ENCODE peak calls at places on chromosomes 16 and 17, in four cellular contexts. I is PC-3, U is substantia nigra, Q is adrenal gland. D is an unnamed sample.

GRCh38 chr17:28807925-28808641 is 34.5 kb downstream of the FAM222B start:
- DNase-seq in Q (peak), U (peak), I (peak), D (no peak)

GRCh38 chr17:67435122-67435521 is 58.0 kb downstream of the PITPNC1 start:
- DNase-seq in U (no peak), Q (peak), I (no peak), D (no peak)

GRCh38 chr17:32484628-32485027 is 2.2 kb upstream of the CDK5R1 start:
- DNase-seq in Q (peak), I (no peak), U (no peak), D (no peak)

GRCh38 chr16:75382611-75383010 is 50.7 kb downstream of the CFDP1 start:
- DNase-seq in Q (no peak), I (no peak), U (no peak), D (no peak)

GRCh38 chr17:59001158-59001814 is 105.4 kb downstream of the TRIM37 start:
- DNase-seq in U (no peak), I (peak), Q (peak), D (no peak)

GRCh38 chr16:78918805-78919204 is 681.7 kb downstream of the MAF start:
- DNase-seq in U (no peak), I (no peak), Q (no peak), D (no peak)

GRCh38 chr17:59766486-59766885 is 59.0 kb downstream of the VMP1 start:
- DNase-seq in U (no peak), I (no peak), Q (no peak), D (no peak)

GRCh38 chr16:86118467-86119307 is 219.7 kb downstream of the IRF8 start:
- DNase-seq in U (no peak), Q (no peak), I (no peak), D (no peak)

GRCh38 chr16:50068550-50068949 is 2.8 kb downstream of the HEATR3 start:
- DNase-seq in Q (no peak), U (no peak), I (no peak), D (no peak)

GRCh38 chr17:28518132-28518531 is 12.0 kb downstream of the FOXN1 start:
- DNase-seq in U (no peak), Q (no peak), I (no peak), D (no peak)